ENCODE peak calls at places on chromosomes 12 and 14, in six cellular contexts. Z is endodermal cell, W is tibial artery, T is heart right ventricle, H is A549, B is mucosa of descending colon. L is an unnamed sample.

GRCh38 chr12:5085896-5086295 is 42.2 kb downstream of the KCNA5 start:
- DNase-seq in W (no peak), Z (no peak), B (no peak), H (no peak), T (no peak), L (no peak)

GRCh38 chr14:60972295-60972694 is 8.6 kb downstream of the TRMT5 start:
- DNase-seq in B (no peak), W (no peak), T (no peak), H (no peak), Z (no peak), L (no peak)

GRCh38 chr14:104723651-104724406 is at the start of gene ADSS1:
- DNase-seq in T (peak; percentile 83), B (peak; percentile 85), Z (peak; percentile 92), H (peak; percentile 70), W (peak; percentile 89), L (peak; percentile 73)

GRCh38 chr12:52651726-52652261 is at the start of gene KRT2:
- DNase-seq in H (no peak), T (no peak), W (no peak), Z (peak; percentile 28), B (no peak), L (no peak)

GRCh38 chr14:83255015-83255726 is 1721.5 kb upstream of the SEL1L start:
- DNase-seq in Z (no peak), T (no peak), B (no peak), W (no peak), H (no peak), L (no peak)

GRCh38 chr12:4506430-4506829 is 32.3 kb upstream of the RAD51AP1 start:
- DNase-seq in T (no peak), H (no peak), B (no peak), W (no peak), Z (no peak), L (no peak)

GRCh38 chr12:45309826-45310626 is 94.1 kb downstream of the ANO6 start:
- DNase-seq in B (no peak), H (no peak), T (no peak), Z (no peak), W (no peak), L (no peak)

GRCh38 chr14:101707285-101707842 is 54.1 kb upstream of the PPP2R5C start:
- DNase-seq in W (no peak), T (no peak), Z (peak; percentile 85), H (peak; percentile 68), B (peak; percentile 53), L (peak; percentile 78)

GRCh38 chr12:712172-712863 is 40.1 kb upstream of the WNK1 start:
- DNase-seq in H (no peak), Z (no peak), T (no peak), B (no peak), W (no peak), L (no peak)

GRCh38 chr12:71970031-71970430 is 31.4 kb downstream of the TPH2 start:
- DNase-seq in B (no peak), T (no peak), H (no peak), Z (no peak), W (no peak), L (no peak)

GRCh38 chr14:62957562-62957961 is 87.7 kb downstream of the KCNH5 start:
- DNase-seq in W (no peak), Z (no peak), H (no peak), B (no peak), T (no peak), L (no peak)

GRCh38 chr12:21647179-21647578 is 10.5 kb downstream of the LDHB start:
- DNase-seq in T (no peak), B (no peak), Z (no peak), W (no peak), H (no peak), L (no peak)

GRCh38 chr14:55701638-55702037 is 121.6 kb downstream of the KTN1 start:
- DNase-seq in B (no peak), Z (no peak), T (no peak), H (no peak), W (no peak), L (no peak)

GRCh38 chr12:96401061-96401871 is 1.0 kb upstream of the CDK17 start:
- DNase-seq in T (peak; percentile 19), Z (peak; percentile 56), H (peak; percentile 89), W (no peak), B (peak; percentile 47), L (no peak)

GRCh38 chr14:77498120-77498979 is at the start of gene ISM2:
- DNase-seq in Z (peak; percentile 84), W (no peak), B (peak; percentile 61), H (peak; percentile 43), T (peak; percentile 31), L (peak; percentile 34)

GRCh38 chr14:62614117-62614516 is 431.1 kb downstream of the KCNH5 start:
- DNase-seq in B (no peak), W (no peak), T (no peak), Z (no peak), H (no peak), L (no peak)

GRCh38 chr14:99689266-99690236 is 5.5 kb downstream of the CYP46A1 start:
- DNase-seq in H (no peak), Z (peak; percentile 31), T (no peak), B (no peak), W (no peak), L (no peak)

GRCh38 chr14:33844118-33844517 is 106.8 kb downstream of the EGLN3 start:
- DNase-seq in Z (no peak), T (no peak), B (no peak), H (no peak), W (no peak), L (no peak)

GRCh38 chr14:23402296-23403138 is 5.6 kb downstream of the MYH6 start:
- DNase-seq in Z (peak; percentile 65), B (no peak), H (no peak), T (no peak), W (no peak), L (no peak)

GRCh38 chr14:72810201-72810600 is 83.7 kb downstream of the DPF3 start:
- DNase-seq in B (no peak), H (no peak), Z (no peak), T (no peak), W (no peak), L (peak; percentile 38)

GRCh38 chr14:49621114-49621881 is 699 bp downstream of the MGAT2 start:
- DNase-seq in H (no peak), W (peak; percentile 87), T (peak; percentile 79), Z (peak; percentile 88), B (peak; percentile 82), L (peak; percentile 75)

GRCh38 chr12:64480148-64480547 is 28.2 kb downstream of the TBK1 start:
- DNase-seq in T (no peak), W (no peak), B (no peak), Z (no peak), H (no peak), L (no peak)

GRCh38 chr14:52021971-52022600 is 32.7 kb downstream of the RTRAF start:
- DNase-seq in W (no peak), Z (no peak), B (no peak), T (no peak), H (no peak), L (no peak)

GRCh38 chr14:100539319-100539645 is 47.9 kb downstream of the BEGAIN start:
- DNase-seq in Z (peak; percentile 34), H (no peak), T (no peak), W (no peak), B (no peak), L (no peak)

GRCh38 chr12:90166671-90167070 is 458.0 kb upstream of the ATP2B1 start:
- DNase-seq in T (no peak), Z (no peak), B (no peak), H (no peak), W (no peak), L (no peak)

GRCh38 chr14:68834816-68835215 is 41.9 kb upstream of the ZFP36L1 start:
- DNase-seq in W (no peak), Z (no peak), T (no peak), H (no peak), B (no peak), L (no peak)
- H3K9me3 ChIP-seq in W (no peaks in the 10 kb centered on the region), Z (peaks cover 27% of the 10 kb centered on the region), T (peaks cover 20% of the 10 kb centered on the region), H (peaks cover 25% of the 10 kb centered on the region), B (peaks cover 5% of the 10 kb centered on the region), L (no peaks in the 10 kb centered on the region)

GRCh38 chr12:77834618-77835017 is 3.9 kb downstream of the NAV3 start:
- DNase-seq in W (no peak), T (no peak), Z (no peak), H (no peak), B (no peak), L (no peak)

GRCh38 chr12:77835982-77836381 is 5.3 kb downstream of the NAV3 start:
- DNase-seq in B (no peak), Z (no peak), T (no peak), W (no peak), H (no peak), L (no peak)

GRCh38 chr12:77833329-77833728 is 2.6 kb downstream of the NAV3 start:
- DNase-seq in B (no peak), H (no peak), T (no peak), W (no peak), Z (peak; percentile 42), L (no peak)

GRCh38 chr12:77830502-77830901 is at the start of gene NAV3:
- DNase-seq in Z (no peak), W (no peak), H (no peak), B (no peak), T (no peak), L (no peak)

DNA sequence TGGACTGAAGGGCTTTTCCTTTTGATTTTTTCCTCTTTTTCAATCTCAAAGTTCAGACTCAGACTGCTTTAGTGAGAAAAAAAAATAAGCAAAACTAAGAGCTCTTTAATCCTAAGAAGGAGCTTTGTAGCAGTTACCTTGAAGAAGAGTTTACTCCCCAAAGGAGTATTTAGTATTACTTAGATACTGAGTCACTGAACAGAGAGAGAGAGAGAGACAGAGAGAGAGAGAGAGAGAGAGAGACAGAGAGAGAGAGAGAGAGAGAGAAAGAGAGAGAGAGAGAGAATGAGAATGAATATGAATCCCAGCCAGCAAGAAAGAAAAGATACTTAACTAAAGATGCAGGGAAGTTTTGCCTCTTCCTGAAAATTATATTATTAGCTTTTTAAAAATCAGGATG is 258 bp downstream of the NAV3 start:
- DNase-seq in T (no peak), H (no peak), B (no peak), W (no peak), Z (no peak), L (no peak)
- H3K4me3 ChIP-seq in T (no peak overlapping the region), H (no peak overlapping the region), B (no peak overlapping the region), W (no peak overlapping the region), Z (no peak overlapping the region), L (no peak overlapping the region)

GRCh38 chr14:71321556-71322315 is 414.5 kb downstream of the PCNX1 start:
- DNase-seq in W (no peak), H (peak; percentile 19), Z (peak; percentile 64), T (no peak), B (no peak), L (no peak)

GRCh38 chr14:71322660-71323250 is 415.5 kb downstream of the PCNX1 start:
- DNase-seq in T (no peak), H (no peak), W (no peak), B (no peak), Z (no peak), L (no peak)

GRCh38 chr14:71318097-71318459 is 410.8 kb downstream of the PCNX1 start:
- DNase-seq in Z (no peak), T (no peak), W (no peak), H (no peak), B (no peak), L (no peak)

GRCh38 chr14:71320107-71320733 is 413.0 kb downstream of the PCNX1 start:
- DNase-seq in T (peak; percentile 98), Z (peak; percentile 99), B (peak; percentile 99), W (peak; percentile 99), H (peak; percentile 93), L (peak; percentile 98)

GRCh38 chr14:71320734-71321555 is 413.7 kb downstream of the PCNX1 start:
- DNase-seq in B (peak; percentile 83), H (peak; percentile 46), Z (peak; percentile 81), T (peak; percentile 72), W (peak; percentile 79), L (peak; percentile 49)
- H3K4me1 ChIP-seq in B (peaks cover 8% of the 10 kb centered on the region), H (peaks cover 13% of the 10 kb centered on the region), Z (no peaks in the 10 kb centered on the region), T (peaks cover 21% of the 10 kb centered on the region), W (peaks cover 30% of the 10 kb centered on the region), L (peaks cover 42% of the 10 kb centered on the region)

GRCh38 chr14:79871164-79871563 is 340.1 kb downstream of the DIO2 start:
- DNase-seq in Z (no peak), T (no peak), W (no peak), B (no peak), H (no peak), L (no peak)
- H3K9me3 ChIP-seq in Z (no peaks in the 10 kb centered on the region), T (no peaks in the 10 kb centered on the region), W (no peaks in the 10 kb centered on the region), B (no peaks in the 10 kb centered on the region), H (no peaks in the 10 kb centered on the region), L (no peaks in the 10 kb centered on the region)